ENCODE peak calls at places on chromosomes 6 and 20, in six cellular contexts. T is NCI-H345, E is right cardiac atrium, U is brain microvascular endothelial cell, N is astrocyte of the spinal cord, Y is iris pigment epithelial cell. Z is an unnamed sample.

GRCh38 chr6:35583893-35584688 is 71.4 kb upstream of the TULP1 start:
- DNase-seq in T (peak; percentile 68), E (peak; percentile 53), U (peak; percentile 64), N (peak; percentile 79), Y (peak; percentile 77), Z (peak; percentile 82)

GRCh38 chr6:115932481-115932880 is 128.2 kb downstream of the FRK start:
- DNase-seq in T (no peak), E (no peak), U (peak; percentile 48), N (peak; percentile 99), Y (peak; percentile 71), Z (peak; percentile 5)

GRCh38 chr6:121093928-121094327 is 240.4 kb downstream of the TBC1D32 start:
- DNase-seq in T (no peak), E (no peak), U (peak; percentile 37), N (peak; percentile 34), Y (peak; percentile 68), Z (peak; percentile 64)

GRCh38 chr6:163711615-163712568 is 297.4 kb downstream of the QKI start:
- DNase-seq in T (no peak), E (peak; percentile 75), U (no peak), N (no peak), Y (no peak), Z (no peak)

GRCh38 chr6:132749111-132749510 is 8.6 kb downstream of the VNN2 start:
- DNase-seq in T (no peak), E (no peak), U (no peak), N (peak; percentile 10), Y (no peak), Z (peak; percentile 24)

GRCh38 chr6:168964138-168964892 is 289.3 kb downstream of the THBS2 start:
- DNase-seq in T (no peak), E (no peak), U (peak; percentile 16), N (no peak), Y (no peak), Z (no peak)

GRCh38 chr6:47485083-47485482 is 7.5 kb downstream of the CD2AP start:
- DNase-seq in T (no peak), E (no peak), U (no peak), N (no peak), Y (no peak), Z (no peak)

GRCh38 chr6:117687725-117688124 is 12.5 kb downstream of the NUS1 start:
- DNase-seq in T (no peak), E (no peak), U (no peak), N (no peak), Y (no peak), Z (no peak)

GRCh38 chr20:52536841-52537400 is 345.3 kb upstream of the ZFP64 start:
- DNase-seq in T (no peak), E (no peak), U (no peak), N (no peak), Y (no peak), Z (no peak)

GRCh38 chr6:67287566-67287965 is 1347.5 kb upstream of the ADGRB3 start:
- DNase-seq in T (no peak), E (no peak), U (no peak), N (peak; percentile 40), Y (peak; percentile 45), Z (peak; percentile 48)